ENCODE peak calls at places on chromosomes 4 and X, in four cellular contexts. W is K562, M is H1, P is GM12878. Q is an unnamed sample.

GRCh38 chrX:41779058-41779564 is 55.1 kb downstream of the GPR82 start:
- DNase-seq in M (no peak), P (no peak), W (no peak), Q (peak)

GRCh38 chr4:145618210-145618911 is 824 bp upstream of the MMAA start:
- DNase-seq in M (no peak), W (peak), P (no peak), Q (no peak)

GRCh38 chrX:105821471-105822081 is 763 bp upstream of the NRK start:
- DNase-seq in P (no peak), M (no peak), W (no peak), Q (no peak)

GRCh38 chrX:13190051-13190450 is 129.8 kb downstream of the ATXN3L start:
- DNase-seq in P (no peak), M (no peak), W (no peak), Q (no peak)

GRCh38 chr4:110484767-110485166 is 8.8 kb downstream of the ENPEP start:
- DNase-seq in M (no peak), W (no peak), P (no peak), Q (no peak)

GRCh38 chr4:121156822-121157769 is 7.0 kb downstream of the TNIP3 start:
- DNase-seq in M (peak), W (no peak), P (no peak), Q (no peak)

GRCh38 chr4:102623622-102624021 is 122.5 kb downstream of the NFKB1 start:
- DNase-seq in W (no peak), M (no peak), P (no peak), Q (peak)

GRCh38 chr4:6046526-6047129 is 28.4 kb upstream of the C4orf50 start:
- DNase-seq in W (no peak), M (no peak), P (no peak), Q (no peak)

GRCh38 chrX:46444011-46444410 is 101.2 kb downstream of the ZNF674 start:
- DNase-seq in P (no peak), M (no peak), W (no peak), Q (peak)

GRCh38 chrX:72620550-72621145 is 48.0 kb upstream of the HDAC8 start:
- DNase-seq in M (no peak), W (peak), P (no peak), Q (peak)

GRCh38 chr4:15006416-15007024 is 4.2 kb downstream of the CPEB2 start:
- DNase-seq in W (peak), M (no peak), P (no peak), Q (no peak)

GRCh38 chr4:119498520-119498919 is 130.1 kb downstream of the PDE5A start:
- DNase-seq in W (no peak), M (no peak), P (no peak), Q (peak)

GRCh38 chr4:152591361-152591760 is 55.5 kb upstream of the FBXW7 start:
- DNase-seq in W (no peak), M (peak), P (no peak), Q (no peak)

GRCh38 chr4:2266181-2266580 is 4.3 kb upstream of the MXD4 start:
- DNase-seq in W (no peak), M (no peak), P (no peak), Q (no peak)

GRCh38 chr4:71415491-71415890 is 76.7 kb downstream of the SLC4A4 start:
- DNase-seq in M (no peak), W (no peak), P (no peak), Q (no peak)

GRCh38 chr4:165375465-165375864 is 3.3 kb upstream of the CPE start:
- DNase-seq in M (no peak), P (no peak), W (no peak), Q (no peak)

GRCh38 chr4:164221631-164222030 is 532.3 kb upstream of the SMIM31 start:
- DNase-seq in M (no peak), P (no peak), W (no peak), Q (no peak)
- TF ChIP-seq SIN3A in M (no peak), P (no peak), W (no peak), Q (no peak)

GRCh38 chrX:115562492-115562872 is 1.5 kb downstream of the PLS3 start:
- DNase-seq in P (no peak), M (no peak), W (no peak), Q (peak)
- TF ChIP-seq CBX5 in P (no peak), M (no peak), W (no peak), Q (no peak)

DNA sequence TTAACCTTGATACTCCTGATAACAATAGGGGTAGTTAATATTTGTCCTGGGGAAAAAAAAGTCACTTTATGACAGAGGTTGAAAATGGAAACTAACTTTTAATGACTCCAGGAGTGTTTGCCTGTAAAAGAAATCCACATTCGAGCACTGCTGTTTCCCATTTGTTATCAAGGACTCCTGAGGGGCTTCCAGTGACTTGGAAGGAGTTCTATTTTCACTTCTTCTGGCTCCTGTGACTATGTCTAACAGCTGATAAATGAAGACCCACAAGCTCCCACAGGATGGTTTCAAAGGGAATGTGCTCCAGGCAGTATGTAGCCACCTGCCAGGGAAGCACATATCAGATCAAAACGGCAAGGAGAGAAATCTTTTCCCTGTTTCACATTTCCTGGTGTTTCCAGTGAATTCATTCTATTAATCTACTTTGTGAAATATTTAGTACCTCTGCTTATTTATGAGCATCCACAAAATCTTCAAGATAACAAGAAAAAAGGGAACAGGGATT is 159.8 kb upstream of the FAM241A start:
- DNase-seq in P (no peak), M (no peak), W (no peak), Q (no peak)
- TF ChIP-seq SIN3A in P (no peak), M (no peak), W (no peak), Q (no peak)

GRCh38 chrX:49192722-49193328 is 6.7 kb upstream of the PRICKLE3 start:
- DNase-seq in M (no peak), P (no peak), W (peak), Q (no peak)
- TF ChIP-seq CBX5 in M (no peak), P (no peak), W (no peak), Q (no peak)

DNA sequence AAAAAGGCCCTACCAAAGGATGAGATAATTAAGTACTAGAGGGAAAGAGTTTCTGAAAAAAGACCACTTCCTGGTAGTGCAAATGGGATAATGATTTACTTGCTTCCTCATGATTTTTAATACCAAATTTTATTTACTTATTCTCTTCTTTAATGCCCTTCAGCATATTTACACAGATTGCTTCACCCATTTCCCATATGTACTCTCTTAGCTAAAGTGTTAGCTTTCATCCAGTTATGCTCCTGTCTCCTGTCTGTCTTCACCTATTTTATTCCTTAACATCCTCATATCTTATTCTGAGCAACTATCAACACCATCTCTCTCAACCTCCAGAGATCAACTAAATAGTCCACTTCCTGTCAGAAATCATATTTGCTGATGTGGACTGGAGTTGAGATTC is 183.2 kb upstream of the HS3ST1 start:
- DNase-seq in M (no peak), W (no peak), P (no peak), Q (no peak)
- TF ChIP-seq SIN3A in M (no peak), W (no peak), P (no peak), Q (no peak)

GRCh38 chr4:147740176-147740575 is 8.3 kb downstream of the ARHGAP10 start:
- DNase-seq in W (no peak), M (no peak), P (no peak), Q (no peak)
- TF ChIP-seq CBX5 in W (no peak), M (no peak), P (no peak), Q (no peak)